ENCODE peak calls at places on chromosomes 5 and 9, in seven cellular contexts. G is K562, E is HCT116, T is HepG2, U is SK-N-SH, J is HL-60, V is GM23338. R is an unnamed sample.

GRCh38 chr5:142697846-142698245 is 12.0 kb upstream of the FGF1 start:
- DNase-seq in G (no peak), T (no peak), E (no peak), U (no peak), V (no peak), J (no peak), R (no peak)

GRCh38 chr9:113516840-113517577 is 53.5 kb downstream of the RGS3 start:
- DNase-seq in E (no peak), J (no peak), G (no peak), U (no peak), T (no peak), V (no peak), R (no peak)

GRCh38 chr9:14529629-14530028 is 163.6 kb downstream of the ZDHHC21 start:
- DNase-seq in V (no peak), G (no peak), E (no peak), T (no peak), U (no peak), J (no peak), R (no peak)

GRCh38 chr5:5711112-5711511 is 288.6 kb downstream of the ICE1 start:
- DNase-seq in J (no peak), U (peak; percentile 64), T (no peak), E (no peak), G (no peak), V (no peak), R (no peak)

GRCh38 chr5:28156981-28157380 is 1118.6 kb upstream of the CDH9 start:
- DNase-seq in U (no peak), E (no peak), G (no peak), J (no peak), T (no peak), V (no peak), R (no peak)

GRCh38 chr5:95080456-95080855 is 204.4 kb downstream of the MCTP1 start:
- DNase-seq in V (no peak), G (no peak), J (no peak), E (no peak), T (no peak), U (no peak), R (no peak)

GRCh38 chr5:6714221-6715041 is 1.2 kb downstream of the TENT4A start:
- DNase-seq in G (peak; percentile 72), J (no peak), V (peak; percentile 35), E (no peak), U (peak; percentile 78), T (no peak), R (no peak)

GRCh38 chr9:86909388-86909787 is 37.9 kb downstream of the GAS1 start:
- DNase-seq in U (no peak), E (no peak), V (no peak), G (no peak), T (no peak), J (no peak), R (no peak)

GRCh38 chr9:135901826-135902225 is 5.5 kb downstream of the CAMSAP1 start:
- DNase-seq in U (no peak), V (no peak), T (no peak), J (no peak), E (no peak), G (no peak), R (no peak)

DNA sequence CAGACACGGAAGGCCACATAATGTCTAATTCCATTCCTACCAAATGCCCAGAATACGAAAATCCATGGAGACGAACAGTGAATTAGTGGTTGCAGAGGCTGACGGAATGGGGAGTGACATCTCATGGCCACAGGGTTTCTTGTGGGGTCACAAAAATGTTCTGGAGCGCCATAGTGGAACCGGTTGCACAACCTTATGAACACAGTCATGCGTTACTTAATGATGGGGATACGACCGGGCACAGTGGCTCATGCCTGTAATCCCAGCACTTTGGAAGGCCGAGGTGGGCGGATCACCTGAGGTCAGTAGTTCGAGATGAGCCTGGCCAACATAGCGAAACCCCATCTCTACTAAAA is 26.0 kb upstream of the TTLL11 start:
- DNase-seq in T (no peak), G (no peak), J (no peak), V (no peak), U (no peak), E (no peak), R (no peak)
- TF ChIP-seq REST in T (no peak), G (no peak), J (no peak), V (no peak), U (no peak), E (no peak), R (no peak)

GRCh38 chr9:126108240-126108639 is 218.4 kb upstream of the MVB12B start:
- DNase-seq in V (peak; percentile 69), U (no peak), T (no peak), E (no peak), G (no peak), J (no peak), R (no peak)
- H3K27me3 ChIP-seq in V (no peaks in the 10 kb centered on the region), U (peaks cover 11% of the 10 kb centered on the region), T (no peaks in the 10 kb centered on the region), E (peaks cover 16% of the 10 kb centered on the region), G (peaks cover 29% of the 10 kb centered on the region), J (no peaks in the 10 kb centered on the region), R (no peaks in the 10 kb centered on the region)

DNA sequence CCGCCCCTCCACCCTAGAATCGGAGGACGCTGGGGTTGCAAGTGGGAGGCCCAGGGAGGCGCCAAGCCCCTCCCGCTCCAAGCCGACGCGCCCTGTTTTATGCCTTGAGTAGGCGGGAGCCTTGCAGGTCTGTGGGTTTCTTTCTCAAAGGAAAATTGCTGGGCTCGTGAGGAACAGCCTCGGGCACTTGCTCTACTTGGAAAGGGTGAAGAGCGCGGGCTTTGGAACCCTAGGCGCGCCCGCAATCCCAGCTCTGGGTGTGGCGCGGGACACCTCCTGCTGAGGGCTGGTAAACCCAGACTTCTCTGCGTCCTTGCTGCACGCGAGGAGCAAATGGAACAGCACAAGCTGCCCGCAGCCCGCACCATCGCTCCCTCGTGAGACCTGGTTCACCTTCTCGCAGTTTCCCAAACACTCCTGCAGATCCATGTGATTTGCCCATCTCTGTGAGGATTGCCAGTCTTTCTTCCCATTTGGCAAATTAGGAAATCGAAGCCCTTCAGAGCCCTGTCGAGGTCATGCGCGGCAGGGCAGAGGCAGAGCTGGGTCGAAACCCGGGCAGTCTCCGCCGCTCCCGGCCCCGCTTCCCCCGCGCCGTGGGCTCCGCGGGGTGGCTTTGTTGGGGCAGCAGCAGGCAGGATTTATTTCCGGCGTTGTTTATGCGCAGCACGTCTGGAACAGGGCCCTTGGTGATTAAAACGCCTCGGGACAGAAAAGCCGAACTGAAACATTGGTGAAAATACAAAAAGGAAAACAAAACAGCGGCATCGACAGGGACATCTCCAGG is 98.4 kb upstream of the CPLX2 start:
- DNase-seq in E (no peak), G (no peak), J (no peak), U (no peak), V (peak; percentile 60), T (no peak), R (no peak)
- H3K4me3 ChIP-seq in E (peak overlapping the region; percentile 11), G (no peak overlapping the region), J (no peak overlapping the region), U (no peak overlapping the region), V (peak overlapping the region; percentile 69), T (no peak overlapping the region), R (no peak overlapping the region)

GRCh38 chr9:88684046-88684445 is 149.1 kb downstream of the NXNL2 start:
- DNase-seq in E (no peak), U (no peak), V (no peak), J (no peak), G (no peak), T (no peak), R (no peak)
- TF ChIP-seq REST in E (no peak), U (no peak), V (no peak), J (no peak), G (no peak), T (no peak), R (no peak)

GRCh38 chr5:174281089-174281488 is 235.6 kb downstream of the NSG2 start:
- DNase-seq in G (no peak), E (no peak), U (no peak), V (no peak), T (no peak), J (no peak), R (no peak)

GRCh38 chr5:174284873-174285272 is 239.4 kb downstream of the NSG2 start:
- DNase-seq in V (no peak), U (no peak), G (no peak), J (no peak), T (no peak), E (no peak), R (no peak)

GRCh38 chr5:174283176-174283575 is 237.7 kb downstream of the NSG2 start:
- DNase-seq in V (no peak), U (no peak), T (no peak), G (no peak), J (no peak), E (no peak), R (no peak)

GRCh38 chr5:174281855-174282254 is 236.3 kb downstream of the NSG2 start:
- DNase-seq in E (no peak), V (no peak), T (no peak), G (no peak), J (no peak), U (no peak), R (no peak)

DNA sequence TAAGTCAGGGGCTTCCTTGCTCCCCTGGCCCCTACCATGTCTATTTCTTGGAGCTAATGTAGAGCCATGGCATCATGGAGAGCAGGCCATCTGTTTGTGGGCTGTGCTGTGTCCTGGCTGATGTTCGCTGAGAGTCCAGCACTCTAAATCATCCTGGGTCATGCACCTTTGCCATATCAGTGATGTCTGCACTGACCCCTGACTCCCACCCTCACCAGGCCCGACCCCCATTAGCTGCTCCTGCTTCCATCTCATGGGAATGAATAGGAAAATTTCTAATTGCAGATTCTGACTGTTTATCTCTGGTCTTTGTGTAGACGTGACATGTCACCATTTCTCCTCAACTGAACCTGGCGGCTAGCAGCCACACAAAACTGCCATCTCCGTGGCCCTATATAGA is 236.9 kb downstream of the NSG2 start:
- DNase-seq in U (no peak), V (no peak), E (no peak), J (no peak), G (no peak), T (no peak), R (no peak)
- H3K27me3 ChIP-seq in U (no peaks in the 10 kb centered on the region), V (no peaks in the 10 kb centered on the region), E (peaks cover 66% of the 10 kb centered on the region), J (peaks cover 7% of the 10 kb centered on the region), G (peaks cover 10% of the 10 kb centered on the region), T (no peaks in the 10 kb centered on the region), R (peaks cover 20% of the 10 kb centered on the region)

GRCh38 chr5:178121450-178122276 is 8.3 kb downstream of the N4BP3 start:
- DNase-seq in V (no peak), U (peak; percentile 57), G (no peak), J (peak; percentile 26), T (no peak), E (no peak), R (no peak)
- H3K4me3 ChIP-seq in V (no peak overlapping the region), U (peak overlapping the region; percentile 12), G (no peak overlapping the region), J (peak overlapping the region; percentile 29), T (no peak overlapping the region), E (no peak overlapping the region), R (no peak overlapping the region)

DNA sequence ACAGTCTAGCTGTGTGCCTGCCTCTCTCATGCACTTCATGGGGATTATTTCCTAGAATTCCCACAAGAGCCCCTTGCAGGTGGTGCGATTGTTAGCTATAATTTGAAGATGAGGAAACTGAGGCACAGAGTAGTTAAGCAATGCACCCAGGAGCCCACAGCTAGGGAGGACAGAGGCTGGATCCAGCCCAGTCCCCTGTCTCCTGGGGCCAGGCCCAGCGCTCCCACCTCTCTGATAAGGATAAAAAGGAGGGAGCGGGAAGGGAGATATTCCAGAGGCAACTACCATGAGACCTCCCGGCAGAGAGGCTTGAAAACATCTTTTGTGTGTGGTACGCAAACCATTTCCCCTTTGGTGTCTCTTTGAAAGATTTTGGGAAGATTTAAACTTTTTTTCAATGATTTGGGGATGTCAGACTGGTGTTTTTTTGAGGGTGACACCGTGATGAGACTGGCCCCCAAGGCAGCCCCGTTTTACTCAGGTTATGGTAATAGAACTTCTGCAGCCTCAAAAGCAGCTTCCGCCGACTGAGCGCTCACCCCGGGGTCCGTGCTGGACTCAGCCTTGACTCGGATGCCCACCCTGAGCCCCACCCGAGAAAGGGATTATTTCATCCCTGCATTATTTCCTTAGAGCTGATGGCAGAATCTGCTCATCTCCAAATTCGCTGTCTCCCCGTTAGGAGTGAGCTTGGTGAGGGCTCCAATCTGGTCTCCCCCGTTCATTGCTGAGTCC is 144.7 kb upstream of the IER5L start:
- DNase-seq in G (no peak), E (no peak), V (no peak), U (no peak), J (no peak), T (no peak), R (no peak)
- TF ChIP-seq REST in G (no peak), E (no peak), V (no peak), U (no peak), J (no peak), T (no peak), R (no peak)